ENCODE peak calls at places on chromosomes 5 and 9, in eight cellular contexts. H is T1000; U is activated naive CD4-positive, alpha-beta T cell; L is RWPE1; A is uterus; Z is amniotic stem cell; C is H7; O is GM03348. P is an unnamed sample.

GRCh38 chr9:76759726-76760125 is 4.5 kb upstream of the PCA3 start:
- DNase-seq in Z (no peak), C (no peak), O (no peak), H (no peak), U (no peak), L (no peak), A (no peak), P (no peak)

GRCh38 chr5:84382363-84383295 is 2.1 kb downstream of the EDIL3 start:
- DNase-seq in L (peak), C (peak), A (peak), U (no peak), O (peak), H (peak), Z (no peak), P (no peak)

GRCh38 chr9:36772449-36773370 is 200.0 kb downstream of the MELK start:
- DNase-seq in U (no peak), C (peak), Z (no peak), H (no peak), A (no peak), O (no peak), L (no peak), P (peak)

GRCh38 chr9:105502276-105502675 is 54.4 kb downstream of the FSD1L start:
- DNase-seq in U (no peak), A (no peak), H (no peak), O (no peak), Z (no peak), L (no peak), C (no peak), P (no peak)

GRCh38 chr5:65873181-65873580 is 53.2 kb upstream of the ERBIN start:
- DNase-seq in U (no peak), O (no peak), A (no peak), C (no peak), Z (no peak), L (no peak), H (no peak), P (no peak)

GRCh38 chr5:25754895-25755294 is 1110.1 kb upstream of the CDH10 start:
- DNase-seq in L (no peak), O (no peak), C (no peak), Z (no peak), H (no peak), U (no peak), A (no peak), P (no peak)

GRCh38 chr5:149857499-149857898 is 87.1 kb downstream of the PDE6A start:
- DNase-seq in L (peak), C (no peak), A (peak), H (no peak), U (no peak), Z (no peak), O (no peak), P (no peak)

GRCh38 chr5:149156435-149157083 is 15.3 kb downstream of the ABLIM3 start:
- DNase-seq in O (no peak), U (no peak), A (no peak), C (no peak), Z (no peak), L (no peak), H (no peak), P (no peak)

GRCh38 chr5:110088676-110089436 is 399.1 kb downstream of the MAN2A1 start:
- DNase-seq in O (no peak), C (no peak), Z (no peak), L (peak), A (no peak), U (no peak), H (no peak), P (no peak)

GRCh38 chr5:171957591-171958251 is 48.7 kb downstream of the FBXW11 start:
- DNase-seq in H (no peak), O (no peak), L (no peak), C (no peak), Z (no peak), U (no peak), A (peak), P (no peak)

GRCh38 chr5:119048246-119048645 is 22.6 kb upstream of the DMXL1 start:
- DNase-seq in Z (no peak), U (no peak), L (no peak), H (no peak), C (no peak), A (no peak), O (no peak), P (no peak)

GRCh38 chr9:130423272-130423671 is 21.5 kb upstream of the ASS1 start:
- DNase-seq in C (no peak), U (no peak), A (no peak), O (no peak), L (no peak), H (no peak), Z (no peak), P (no peak)

GRCh38 chr9:19161257-19162025 is 34.1 kb upstream of the PLIN2 start:
- DNase-seq in U (no peak), O (peak), Z (peak), C (no peak), H (no peak), L (peak), A (peak), P (peak)